ENCODE peak calls at places on chromosomes 1 and 21, in four cellular contexts. D, T, F and S are unnamed samples.

GRCh38 chr21:16124397-16125130 is 394.8 kb downstream of the USP25 start:
- DNase-seq in T (peak), F (no peak), D (peak), S (no peak)

GRCh38 chr21:36437745-36438128 is 42.2 kb downstream of the CLDN14 start:
- DNase-seq in T (peak), F (no peak), D (peak), S (no peak)

GRCh38 chr1:219544163-219544846 is 68.6 kb downstream of the ZC3H11B start:
- DNase-seq in T (peak), F (no peak), D (peak), S (no peak)

GRCh38 chr21:24045775-24046215 is 1561.5 kb downstream of the MRPL39 start:
- DNase-seq in F (peak), D (peak), T (peak), S (peak)

GRCh38 chr1:118988186-118989005 is at the start of gene TBX15:
- DNase-seq in F (peak), D (no peak), T (no peak), S (peak)

GRCh38 chr1:89922911-89923310 is 72.0 kb upstream of the ZNF326 start:
- DNase-seq in F (no peak), D (no peak), T (no peak), S (no peak)

GRCh38 chr1:47456250-47456649 is 18.4 kb downstream of the FOXD2 start:
- DNase-seq in D (no peak), F (no peak), T (no peak), S (no peak)

GRCh38 chr1:51648180-51649109 is 31.6 kb downstream of the OSBPL9 start:
- DNase-seq in F (no peak), T (peak), D (peak), S (no peak)

GRCh38 chr1:231931846-231932454 is 305.4 kb downstream of the DISC1 start:
- DNase-seq in F (no peak), T (peak), D (no peak), S (no peak)

GRCh38 chr1:204891860-204892259 is 21.2 kb downstream of the NFASC start:
- DNase-seq in T (no peak), D (no peak), F (no peak), S (no peak)

GRCh38 chr1:231421616-231421970 is 494 bp downstream of the EGLN1 start:
- DNase-seq in F (peak), T (peak), D (peak), S (no peak)

GRCh38 chr1:232901255-232901654 is 49.2 kb upstream of the NTPCR start:
- DNase-seq in F (no peak), D (no peak), T (no peak), S (no peak)

GRCh38 chr1:165284471-165284870 is 72.0 kb downstream of the LMX1A start:
- DNase-seq in D (no peak), F (no peak), T (no peak), S (no peak)

GRCh38 chr1:43668956-43669355 is 19.0 kb downstream of the KDM4A start:
- DNase-seq in T (peak), D (peak), F (no peak), S (no peak)

GRCh38 chr1:70874826-70875225 is 172.8 kb downstream of the PTGER3 start:
- DNase-seq in T (no peak), D (no peak), F (no peak), S (no peak)

GRCh38 chr1:228753933-228754332 is 18.7 kb downstream of the RHOU start:
- DNase-seq in T (no peak), D (peak), F (no peak), S (no peak)

GRCh38 chr1:30905403-30905802 is 3.2 kb downstream of the SDC3 start:
- DNase-seq in D (no peak), F (no peak), T (no peak), S (no peak)

GRCh38 chr1:30907390-30907640 is 1.2 kb downstream of the SDC3 start:
- DNase-seq in D (no peak), T (no peak), F (no peak), S (no peak)

GRCh38 chr1:30905898-30906620 is 2.5 kb downstream of the SDC3 start:
- DNase-seq in T (no peak), D (no peak), F (no peak), S (no peak)

GRCh38 chr1:30907641-30908445 is 715 bp downstream of the SDC3 start:
- DNase-seq in F (no peak), T (no peak), D (no peak), S (no peak)

DNA sequence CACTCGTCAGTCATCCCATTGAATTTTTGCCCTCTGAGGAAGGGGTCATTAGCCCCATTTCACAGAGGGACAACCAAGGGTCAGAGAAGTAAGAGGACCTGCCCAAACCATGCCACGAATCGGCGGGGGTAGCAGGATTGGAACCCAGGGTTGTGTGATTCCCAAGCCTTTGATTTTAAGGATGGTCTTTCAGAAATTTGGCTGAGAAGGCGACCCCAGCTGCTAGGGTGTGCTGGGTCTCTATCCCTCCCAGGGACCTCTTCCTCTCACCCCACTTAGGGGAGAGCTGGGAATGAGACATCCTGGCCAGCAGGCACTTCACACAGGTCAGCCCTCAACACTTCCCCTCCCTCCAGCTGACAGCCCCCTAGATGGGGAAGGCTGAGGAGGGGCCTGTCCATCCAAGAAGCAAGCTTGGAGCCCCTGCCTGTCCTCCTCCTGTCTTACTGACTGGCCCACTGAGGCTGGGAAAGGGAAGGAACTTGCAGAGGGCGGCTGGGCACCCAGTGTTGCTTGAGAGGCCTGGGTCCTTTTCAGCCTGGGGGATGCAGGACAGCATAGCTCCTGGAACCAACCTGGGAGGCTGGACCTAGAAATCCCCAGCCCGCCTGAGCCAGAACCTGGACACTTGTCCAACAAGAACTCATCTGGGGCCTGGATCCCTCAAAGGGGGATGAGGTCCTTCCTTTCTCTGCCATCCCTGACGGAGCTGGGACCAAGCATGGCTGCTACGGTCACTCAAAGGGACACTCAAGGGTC is 1.7 kb downstream of the SDC3 start:
- DNase-seq in T (no peak), D (no peak), F (no peak), S (no peak)
- H3K4me3 ChIP-seq in T (no peak), D (peak), F (peak), S (no peak)

GRCh38 chr1:107771377-107771776 is 193.6 kb downstream of the VAV3 start:
- DNase-seq in F (no peak), T (no peak), D (no peak), S (no peak)
- TF ChIP-seq CTCF in F (no peak), T (no peak), D (no peak), S (no peak)

DNA sequence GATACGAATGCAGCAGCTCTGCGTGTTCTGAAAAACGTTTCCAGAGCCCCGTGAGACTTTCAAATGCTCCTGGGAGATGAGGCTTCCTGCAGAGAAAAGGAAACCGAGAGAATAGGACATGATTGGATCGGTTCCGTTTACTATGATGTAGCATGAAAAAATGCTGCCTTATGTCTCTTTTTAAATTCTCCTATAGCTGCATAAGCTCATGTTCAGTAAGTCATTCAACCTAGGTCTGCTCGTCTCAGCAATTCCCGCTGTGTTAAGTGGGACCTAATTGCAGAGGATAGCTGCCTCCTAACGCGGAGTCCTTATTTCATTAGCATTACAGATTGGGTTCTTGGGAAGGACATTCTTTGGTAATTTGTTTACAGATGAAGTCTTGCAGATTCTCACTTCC is 165.3 kb downstream of the GALNT2 start:
- DNase-seq in T (peak), D (peak), F (no peak), S (no peak)
- H3K4me3 ChIP-seq in T (peak), D (peak), F (peak), S (no peak)

DNA sequence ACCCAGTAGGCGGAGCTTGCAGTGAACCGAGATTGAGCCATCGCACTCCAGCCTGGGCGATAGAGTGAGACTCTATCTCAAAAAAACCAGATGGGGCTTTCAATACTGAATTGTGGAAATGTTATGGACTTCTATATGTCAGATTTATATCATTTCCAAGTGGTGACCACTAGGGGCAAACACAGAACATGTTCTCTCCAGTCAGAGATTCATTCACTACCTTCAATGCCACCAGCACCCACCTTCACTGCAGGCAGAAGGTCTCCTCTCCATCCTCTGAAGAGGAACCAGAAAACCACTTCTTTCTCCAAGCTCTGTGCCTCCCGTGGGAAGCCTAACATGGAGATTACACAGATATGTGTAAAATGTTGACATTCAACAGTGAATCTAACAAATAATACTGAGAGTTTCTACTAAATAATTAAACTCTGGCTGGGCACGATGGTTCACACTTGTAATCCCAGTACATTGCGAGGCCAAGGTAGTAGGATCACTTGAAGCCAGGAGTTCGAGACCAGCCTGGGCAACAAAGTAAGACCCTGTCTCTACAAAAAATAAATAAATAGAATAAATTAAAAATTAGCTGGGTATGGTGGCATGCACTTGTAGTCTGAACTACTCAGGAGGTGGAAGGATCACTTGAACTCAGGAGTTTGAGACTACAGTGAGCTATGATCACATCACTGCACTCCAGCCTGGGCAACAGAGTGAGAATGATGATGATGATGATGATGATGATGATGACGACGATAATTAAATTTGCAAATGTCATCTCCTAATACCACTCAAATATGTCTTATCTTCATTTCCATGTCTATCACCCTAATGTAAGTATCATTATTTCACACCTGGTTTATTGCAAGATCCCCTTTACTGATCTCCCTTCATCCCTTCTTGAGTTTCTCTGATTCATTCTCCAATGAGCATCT is 151.1 kb downstream of the ZNF281 start:
- DNase-seq in F (no peak), D (peak), T (peak), S (no peak)
- TF ChIP-seq CTCF in F (peak), D (peak), T (peak), S (no peak)

DNA sequence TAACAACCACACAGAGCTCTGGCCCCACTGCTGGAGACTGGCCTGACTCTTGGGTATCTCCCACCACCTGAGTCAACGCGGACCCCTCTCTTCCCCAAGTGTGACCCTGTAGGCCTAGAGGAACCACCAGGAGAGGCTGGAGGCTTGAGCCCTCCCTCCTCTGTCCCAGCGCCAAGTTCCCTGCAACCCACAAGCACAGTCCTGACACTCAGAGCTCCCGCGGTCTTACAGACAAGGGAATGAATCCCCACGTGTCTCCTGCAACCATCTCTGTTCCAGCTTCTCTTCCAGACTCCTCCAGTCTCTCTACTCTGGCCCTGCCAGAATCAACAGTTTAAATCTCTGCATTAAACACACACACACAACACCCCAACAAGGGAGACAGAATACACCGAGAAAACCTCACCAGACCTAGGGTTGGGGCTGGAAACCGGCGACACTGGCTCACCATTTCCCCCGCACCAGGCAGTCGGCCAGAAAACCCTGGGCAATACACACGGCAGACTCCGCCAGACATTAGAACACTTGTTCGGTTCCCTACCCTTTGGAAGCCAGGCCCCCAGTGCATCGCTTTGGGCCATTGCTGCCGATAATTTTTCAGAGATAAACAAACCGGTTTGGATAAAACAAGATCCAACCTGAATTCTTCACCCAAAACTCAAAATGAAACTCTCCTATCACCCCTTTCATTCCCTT is 21.7 kb downstream of the CASZ1 start:
- DNase-seq in T (no peak), F (peak), D (no peak), S (no peak)
- H3K4me3 ChIP-seq in T (no peak), F (peak), D (no peak), S (no peak)